ENCODE peak calls at places on chromosomes 13 and 19, in six cellular contexts. P is stimulated activated CD8-positive, alpha-beta memory T cell treated with anti-CD3 and anti-CD28 coated beads, Interleukin-4, amount 100 ng/mL, for 1 hour; G is BJ; H is CD8-positive, alpha-beta memory T cell; L is hippocampal formation; Y is MV-4-11. B is an unnamed sample.

GRCh38 chr19:39927076-39927475 is 7.4 kb downstream of the FCGBP start:
- DNase-seq in P (no peak), H (no peak), Y (no peak), L (no peak), G (no peak), B (no peak)

GRCh38 chr13:99224019-99224418 is 23.4 kb downstream of the UBAC2 start:
- DNase-seq in Y (peak), G (no peak), P (no peak), L (no peak), H (no peak), B (no peak)

GRCh38 chr13:67281476-67281875 is 51.3 kb upstream of the PCDH9 start:
- DNase-seq in G (no peak), P (no peak), L (no peak), Y (no peak), H (no peak), B (no peak)

GRCh38 chr19:1864480-1865171 is 1.2 kb upstream of the KLF16 start:
- DNase-seq in Y (peak), H (peak), L (peak), P (no peak), G (no peak), B (no peak)

GRCh38 chr19:20039203-20039723 is at the start of gene ZNF682:
- DNase-seq in P (peak), L (peak), H (peak), G (peak), Y (no peak), B (peak)

GRCh38 chr13:27379694-27380596 is 44.5 kb upstream of the GTF3A start:
- DNase-seq in G (no peak), H (peak), L (peak), P (peak), Y (peak), B (peak)

GRCh38 chr19:39737351-39737750 is 478 bp downstream of the CLC start:
- DNase-seq in Y (no peak), G (no peak), L (no peak), P (no peak), H (no peak), B (no peak)

GRCh38 chr19:50639121-50640112 is at the start of gene SYT3:
- DNase-seq in G (no peak), Y (no peak), L (peak), P (peak), H (no peak), B (peak)

GRCh38 chr13:22432690-22433089 is 748.1 kb upstream of the SGCG start:
- DNase-seq in G (no peak), H (no peak), P (no peak), L (no peak), Y (peak), B (no peak)

GRCh38 chr13:60286707-60287106 is 110.3 kb upstream of the TDRD3 start:
- DNase-seq in Y (no peak), L (no peak), H (no peak), P (no peak), G (no peak), B (no peak)

GRCh38 chr19:12779162-12779993 is 4.0 kb upstream of the HOOK2 start:
- DNase-seq in L (no peak), Y (peak), H (no peak), G (no peak), P (no peak), B (no peak)

GRCh38 chr13:40158218-40158617 is 502.8 kb downstream of the COG6 start:
- DNase-seq in Y (no peak), G (no peak), P (no peak), H (no peak), L (no peak), B (no peak)

B was measured in dorsolateral prefrontal cortex.